ENCODE peak calls at places on chromosomes 13 and 19, in nine cellular contexts. O, A, T, K, S, G, D, Y and H are unnamed samples.

GRCh38 chr13:26946675-26947342 is 186.2 kb upstream of the GPR12 start:
- DNase-seq in O (peak), A (no peak), T (no peak), K (no peak), S (no peak), G (no peak), D (peak), Y (no peak), H (peak)

GRCh38 chr13:24074687-24075086 is 85.8 kb upstream of the SPATA13 start:
- DNase-seq in O (no peak), A (no peak), T (no peak), K (no peak), S (no peak), G (no peak), D (no peak), Y (no peak), H (no peak)

GRCh38 chr19:52170863-52171320 is 529 bp downstream of the ZNF836 start:
- DNase-seq in O (no peak), A (no peak), T (no peak), K (peak), S (peak), G (no peak), D (no peak), Y (peak), H (no peak)

GRCh38 chr19:48556163-48556562 is 4.2 kb downstream of the SULT2B1 start:
- DNase-seq in O (peak), A (no peak), T (peak), K (no peak), S (peak), G (no peak), D (peak), Y (no peak), H (no peak)

GRCh38 chr13:85816413-85816812 is 17.2 kb upstream of the SLITRK6 start:
- DNase-seq in O (peak), A (no peak), T (no peak), K (no peak), S (no peak), G (no peak), D (no peak), Y (no peak), H (no peak)

GRCh38 chr19:49224856-49225255 is 67.3 kb downstream of the TRPM4 start:
- DNase-seq in O (peak), A (no peak), T (peak), K (peak), S (peak), G (no peak), D (peak), Y (no peak), H (no peak)

GRCh38 chr19:17893766-17894165 is 22.0 kb downstream of the SLC5A5 start:
- DNase-seq in O (no peak), A (no peak), T (no peak), K (no peak), S (no peak), G (no peak), D (no peak), Y (no peak), H (no peak)

GRCh38 chr13:66264976-66265375 is 965.2 kb downstream of the PCDH9 start:
- DNase-seq in O (no peak), A (no peak), T (no peak), K (no peak), S (no peak), G (no peak), D (peak), Y (no peak), H (no peak)

GRCh38 chr13:113851826-113852535 is 11.9 kb downstream of the GAS6 start:
- DNase-seq in O (no peak), A (no peak), T (no peak), K (no peak), S (no peak), G (no peak), D (no peak), Y (peak), H (no peak)

GRCh38 chr19:39032164-39032918 is at the start of gene FBXO27:
- DNase-seq in O (peak), A (no peak), T (peak), K (peak), S (peak), G (no peak), D (no peak), Y (peak), H (no peak)

GRCh38 chr13:106418556-106418955 is 116.9 kb downstream of the EFNB2 start:
- DNase-seq in O (no peak), A (no peak), T (no peak), K (no peak), S (no peak), G (no peak), D (peak), Y (no peak), H (no peak)

GRCh38 chr19:37914908-37915307 is 7.9 kb downstream of the SIPA1L3 start:
- DNase-seq in O (no peak), A (no peak), T (peak), K (no peak), S (no peak), G (no peak), D (no peak), Y (no peak), H (no peak)

GRCh38 chr19:44010468-44010867 is 7.7 kb downstream of the ZNF230 start:
- DNase-seq in O (no peak), A (no peak), T (no peak), K (no peak), S (no peak), G (no peak), D (no peak), Y (no peak), H (no peak)

GRCh38 chr19:50427997-50428425 is 4.7 kb upstream of the MYBPC2 start:
- DNase-seq in O (no peak), A (no peak), T (peak), K (peak), S (peak), G (peak), D (peak), Y (peak), H (peak)

GRCh38 chr19:11446652-11447301 is 11.3 kb downstream of the PRKCSH start:
- DNase-seq in O (peak), A (no peak), T (peak), K (peak), S (peak), G (no peak), D (no peak), Y (no peak), H (peak)

GRCh38 chr13:81990652-81991051 is 1649.7 kb upstream of the SPRY2 start:
- DNase-seq in O (no peak), A (no peak), T (no peak), K (no peak), S (no peak), G (no peak), D (no peak), Y (no peak), H (no peak)

GRCh38 chr19:18144361-18144760 is 8.6 kb upstream of the PIK3R2 start:
- DNase-seq in O (no peak), A (no peak), T (no peak), K (no peak), S (no peak), G (no peak), D (no peak), Y (no peak), H (no peak)

GRCh38 chr13:30088312-30088855 is 219.0 kb downstream of the KATNAL1 start:
- DNase-seq in O (no peak), A (no peak), T (no peak), K (no peak), S (no peak), G (no peak), D (peak), Y (no peak), H (no peak)

GRCh38 chr13:47287291-47287751 is 390.5 kb upstream of the HTR2A start:
- DNase-seq in O (no peak), A (no peak), T (no peak), K (no peak), S (no peak), G (no peak), D (peak), Y (no peak), H (no peak)

GRCh38 chr19:49231389-49231788 is 73.8 kb downstream of the TRPM4 start:
- DNase-seq in O (no peak), A (no peak), T (no peak), K (peak), S (no peak), G (no peak), D (no peak), Y (no peak), H (no peak)

GRCh38 chr19:48551437-48552302 is at the start of gene SULT2B1:
- DNase-seq in O (peak), A (no peak), T (peak), K (no peak), S (peak), G (no peak), D (no peak), Y (no peak), H (no peak)

GRCh38 chr13:40622761-40623160 is 43.7 kb downstream of the FOXO1 start:
- DNase-seq in O (no peak), A (no peak), T (no peak), K (no peak), S (no peak), G (no peak), D (no peak), Y (no peak), H (no peak)

GRCh38 chr13:103517066-103517767 is 451.0 kb upstream of the SLC10A2 start:
- DNase-seq in O (no peak), A (no peak), T (no peak), K (no peak), S (no peak), G (no peak), D (no peak), Y (no peak), H (no peak)

GRCh38 chr13:26628706-26629105 is 71.2 kb downstream of the WASF3 start:
- DNase-seq in O (peak), A (no peak), T (peak), K (no peak), S (peak), G (no peak), D (peak), Y (no peak), H (peak)

GRCh38 chr13:30178976-30179375 is 128.4 kb downstream of the KATNAL1 start:
- DNase-seq in O (no peak), A (peak), T (no peak), K (no peak), S (no peak), G (no peak), D (no peak), Y (no peak), H (no peak)

GRCh38 chr13:65943024-65943423 is 1287.1 kb downstream of the PCDH9 start:
- DNase-seq in O (no peak), A (no peak), T (no peak), K (no peak), S (no peak), G (no peak), D (peak), Y (no peak), H (no peak)

GRCh38 chr19:35715981-35716734 is 1.6 kb upstream of the KMT2B start:
- DNase-seq in O (peak), A (no peak), T (no peak), K (peak), S (no peak), G (peak), D (peak), Y (no peak), H (no peak)

GRCh38 chr13:29743229-29743786 is 107.1 kb downstream of the UBL3 start:
- DNase-seq in O (no peak), A (no peak), T (no peak), K (no peak), S (peak), G (peak), D (peak), Y (peak), H (no peak)

GRCh38 chr19:33804021-33804799 is 7.5 kb downstream of the KCTD15 start:
- DNase-seq in O (peak), A (no peak), T (peak), K (peak), S (peak), G (no peak), D (peak), Y (no peak), H (no peak)

GRCh38 chr13:33799950-33800592 is 17.9 kb upstream of the RFC3 start:
- DNase-seq in O (peak), A (no peak), T (no peak), K (no peak), S (no peak), G (no peak), D (peak), Y (no peak), H (peak)

GRCh38 chr13:23984541-23984940 is 87.2 kb upstream of the C1QTNF9B start:
- DNase-seq in O (no peak), A (no peak), T (no peak), K (no peak), S (no peak), G (no peak), D (no peak), Y (no peak), H (no peak)

GRCh38 chr13:28299941-28300340 is 161.6 kb downstream of the PAN3 start:
- DNase-seq in O (no peak), A (no peak), T (no peak), K (no peak), S (no peak), G (no peak), D (no peak), Y (no peak), H (no peak)

GRCh38 chr19:16886305-16886880 is 2.4 kb upstream of the F2RL3 start:
- DNase-seq in O (peak), A (no peak), T (peak), K (peak), S (peak), G (peak), D (peak), Y (peak), H (no peak)

DNA sequence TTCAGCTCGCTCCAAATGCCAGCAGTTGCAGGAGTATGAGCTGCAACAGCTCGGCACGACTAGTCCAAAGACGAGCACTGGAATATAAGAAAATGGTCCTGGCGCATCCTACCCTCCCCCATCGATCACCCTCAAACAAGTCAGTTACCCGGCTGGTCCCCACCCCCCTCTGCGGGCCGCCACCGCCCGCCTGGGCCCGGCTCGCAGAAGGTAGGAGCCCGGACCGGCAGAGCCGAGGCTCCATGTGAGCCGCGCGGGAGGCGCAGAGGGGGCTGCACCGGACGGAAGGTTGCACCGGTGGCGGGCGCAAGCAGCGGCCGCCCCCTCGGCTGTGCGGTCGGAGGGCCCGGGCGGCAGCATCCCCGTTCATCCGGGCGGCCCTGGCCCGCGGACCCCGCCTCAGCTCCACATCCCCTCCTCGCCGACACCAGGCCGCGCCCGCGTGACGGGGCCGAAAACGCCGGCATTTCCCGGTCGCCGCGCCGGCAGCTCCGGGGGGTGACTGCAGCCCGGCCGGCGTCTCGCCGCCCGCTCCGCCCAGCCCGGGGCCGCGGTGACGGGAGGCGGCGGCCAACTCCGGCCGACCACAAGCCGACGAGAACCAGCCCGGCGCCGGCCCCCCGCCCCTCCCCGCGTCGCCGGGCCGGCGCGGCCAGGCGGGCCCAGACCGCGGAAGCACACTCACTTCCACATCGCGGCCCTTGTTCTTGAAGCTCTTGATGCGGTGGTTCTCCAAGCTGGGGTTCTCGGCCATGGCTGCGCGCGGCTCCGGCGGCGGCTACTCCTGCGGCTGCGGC is 531 bp downstream of the KPNA3 start:
- DNase-seq in O (peak), A (no peak), T (peak), K (peak), S (peak), G (peak), D (peak), Y (peak), H (peak)
- TF ChIP-seq POLR2A in O (no peak), A (no peak), T (peak), K (peak), S (no peak), G (peak), D (peak), Y (no peak), H (no peak)

GRCh38 chr13:74644239-74644638 is 510.0 kb upstream of the KLF12 start:
- DNase-seq in O (no peak), A (no peak), T (no peak), K (no peak), S (no peak), G (no peak), D (peak), Y (no peak), H (no peak)
- TF ChIP-seq POLR2A in O (no peak), A (no peak), T (no peak), K (no peak), S (no peak), G (no peak), D (no peak), Y (no peak), H (no peak)

GRCh38 chr19:13817615-13818371 is 22.6 kb downstream of the ZSWIM4 start:
- DNase-seq in O (no peak), A (no peak), T (peak), K (no peak), S (peak), G (no peak), D (no peak), Y (no peak), H (peak)
- TF ChIP-seq POLR2A in O (no peak), A (no peak), T (peak), K (no peak), S (peak), G (no peak), D (no peak), Y (no peak), H (no peak)

GRCh38 chr19:1013218-1013617 is 7.7 kb downstream of the TMEM259 start:
- DNase-seq in O (no peak), A (no peak), T (no peak), K (no peak), S (no peak), G (no peak), D (no peak), Y (no peak), H (no peak)
- TF ChIP-seq POLR2A in O (no peak), A (no peak), T (no peak), K (no peak), S (no peak), G (no peak), D (no peak), Y (no peak), H (no peak)

DNA sequence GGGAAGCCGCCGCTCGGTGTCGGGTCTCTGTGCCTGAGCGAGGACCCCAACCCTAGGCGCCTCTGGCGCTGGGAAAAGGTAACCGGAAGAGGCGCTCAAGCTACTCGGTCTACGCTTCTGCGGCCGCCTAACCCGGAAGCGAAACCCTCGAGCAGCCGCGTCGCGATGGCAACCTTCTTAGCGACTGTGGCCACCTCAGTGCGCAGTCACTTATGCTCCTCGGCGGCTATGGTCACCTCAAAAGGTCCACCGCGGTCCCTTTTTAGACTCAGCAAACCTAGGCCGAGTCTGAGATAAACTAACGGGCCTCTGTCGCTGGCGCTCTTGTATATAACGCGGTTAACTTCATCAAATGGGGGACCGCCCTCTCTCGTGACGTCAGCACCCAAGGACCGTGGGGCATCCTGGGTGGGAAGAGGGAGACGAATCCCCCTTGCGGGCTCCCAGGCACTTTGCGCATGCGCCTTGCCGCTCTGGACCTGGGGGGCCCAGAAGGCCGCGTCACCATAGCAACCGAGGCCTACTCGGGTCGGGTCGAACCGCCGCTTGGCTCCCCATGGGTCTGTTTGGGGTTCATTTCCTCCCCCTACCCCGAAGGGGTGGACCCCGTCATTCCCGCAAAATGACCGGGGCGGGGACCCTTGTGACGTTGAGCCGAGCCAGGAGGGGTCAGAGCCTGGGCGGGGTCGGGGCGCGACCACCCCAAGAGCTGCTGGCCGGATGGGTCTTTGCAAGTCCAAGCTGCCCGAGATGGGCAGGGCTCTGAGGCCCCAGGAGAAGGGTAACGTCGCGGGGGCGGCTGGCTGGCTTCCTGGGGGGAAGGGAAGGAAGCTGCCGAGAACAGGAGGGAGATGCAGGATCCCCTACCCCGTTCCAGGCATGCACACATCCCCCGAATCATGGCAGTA is at the start of gene GTF2F1:
- DNase-seq in O (peak), A (no peak), T (peak), K (peak), S (peak), G (peak), D (peak), Y (peak), H (peak)
- TF ChIP-seq POLR2A in O (peak), A (no peak), T (peak), K (no peak), S (peak), G (peak), D (peak), Y (no peak), H (peak)

GRCh38 chr19:45090598-45090997 is 2.4 kb upstream of the PPP1R37 start:
- DNase-seq in O (no peak), A (no peak), T (peak), K (no peak), S (no peak), G (no peak), D (no peak), Y (no peak), H (no peak)

GRCh38 chr19:45094707-45095106 is 1.7 kb downstream of the PPP1R37 start:
- DNase-seq in O (no peak), A (no peak), T (no peak), K (no peak), S (no peak), G (no peak), D (no peak), Y (no peak), H (no peak)

GRCh38 chr19:45094158-45094557 is 1.2 kb downstream of the PPP1R37 start:
- DNase-seq in O (no peak), A (no peak), T (no peak), K (no peak), S (no peak), G (no peak), D (no peak), Y (no peak), H (no peak)

GRCh38 chr19:45091031-45091918 is 1.7 kb upstream of the PPP1R37 start:
- DNase-seq in O (peak), A (peak), T (peak), K (peak), S (peak), G (peak), D (peak), Y (peak), H (peak)

GRCh38 chr19:45092747-45093678 is at the start of gene PPP1R37:
- DNase-seq in O (peak), A (no peak), T (peak), K (peak), S (peak), G (peak), D (peak), Y (peak), H (peak)
- TF ChIP-seq POLR2A in O (peak), A (peak), T (peak), K (peak), S (peak), G (peak), D (peak), Y (no peak), H (peak)

GRCh38 chr19:56314584-56315075 is at the start of gene ZSCAN5A:
- DNase-seq in O (peak), A (peak), T (peak), K (peak), S (peak), G (peak), D (peak), Y (peak), H (peak)
- TF ChIP-seq POLR2A in O (peak), A (peak), T (no peak), K (peak), S (peak), G (peak), D (peak), Y (peak), H (peak)

GRCh38 chr19:1250374-1251232 is 2.2 kb downstream of the MIDN start:
- DNase-seq in O (peak), A (no peak), T (peak), K (no peak), S (peak), G (no peak), D (peak), Y (peak), H (peak)
- TF ChIP-seq POLR2A in O (no peak), A (no peak), T (no peak), K (no peak), S (no peak), G (no peak), D (no peak), Y (no peak), H (no peak)

DNA sequence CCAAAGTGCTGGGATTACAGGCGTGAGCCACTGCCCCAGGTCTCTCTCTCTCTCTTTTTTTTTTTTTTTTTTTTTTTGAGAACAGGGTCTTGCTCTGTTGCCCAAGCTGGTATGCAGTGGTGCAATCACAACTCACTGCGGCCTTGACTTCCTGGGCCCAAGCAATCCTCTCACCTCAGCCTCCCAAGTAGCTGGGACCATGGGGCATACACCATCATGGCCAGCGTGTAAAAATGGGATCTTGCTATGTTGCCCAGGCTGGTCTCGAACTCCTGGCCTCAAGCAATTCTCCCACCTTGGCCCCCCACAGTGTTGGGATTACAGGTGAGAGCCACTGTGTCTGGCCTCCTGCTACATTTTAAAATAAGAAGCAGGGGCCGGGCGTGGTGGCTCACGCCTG is 19.1 kb upstream of the FBN3 start:
- DNase-seq in O (no peak), A (no peak), T (no peak), K (no peak), S (no peak), G (no peak), D (no peak), Y (no peak), H (no peak)
- TF ChIP-seq POLR2A in O (no peak), A (no peak), T (no peak), K (no peak), S (no peak), G (no peak), D (no peak), Y (no peak), H (no peak)